ENCODE peak calls at places on chromosomes 1 and 21, in six cellular contexts. C, K, Y, R, A and M are unnamed samples.

GRCh38 chr21:32309906-32310460 is 11.3 kb downstream of the MRAP start:
- DNase-seq in K (no peak), Y (no peak), A (no peak), C (no peak), R (no peak), M (no peak)

GRCh38 chr1:52579415-52579814 is 22.8 kb upstream of the GPX7 start:
- DNase-seq in A (no peak), R (no peak), K (no peak), Y (no peak), C (no peak), M (no peak)

GRCh38 chr1:55575571-55576279 is 360.6 kb upstream of the USP24 start:
- DNase-seq in A (no peak), R (no peak), K (peak; percentile 17), C (no peak), Y (no peak), M (no peak)

GRCh38 chr1:218369688-218370511 is 24.8 kb downstream of the TGFB2 start:
- DNase-seq in C (peak; percentile 24), A (no peak), Y (no peak), K (peak; percentile 77), R (no peak), M (peak; percentile 85)

GRCh38 chr1:171344473-171344820 is 30.5 kb downstream of the FMO4 start:
- DNase-seq in R (no peak), Y (no peak), K (peak; percentile 12), C (no peak), A (no peak), M (no peak)

GRCh38 chr1:68320349-68320748 is 88.0 kb upstream of the WLS start:
- DNase-seq in K (no peak), A (no peak), R (no peak), C (no peak), Y (peak; percentile 3), M (no peak)

GRCh38 chr1:220680085-220680687 is 10.0 kb upstream of the C1orf115 start:
- DNase-seq in R (no peak), K (peak; percentile 53), A (peak; percentile 31), Y (peak; percentile 46), C (peak; percentile 57), M (peak; percentile 13)

GRCh38 chr1:172671591-172671990 is 12.7 kb downstream of the FASLG start:
- DNase-seq in R (no peak), K (peak; percentile 62), Y (no peak), C (no peak), A (no peak), M (peak; percentile 12)

GRCh38 chr1:234719454-234720258 is 109.7 kb upstream of the IRF2BP2 start:
- DNase-seq in C (no peak), R (no peak), K (no peak), A (no peak), Y (peak; percentile 40), M (no peak)

GRCh38 chr1:199861020-199861795 is 166.3 kb upstream of the NR5A2 start:
- DNase-seq in C (no peak), A (no peak), R (no peak), K (peak; percentile 7), Y (no peak), M (no peak)

GRCh38 chr1:85605519-85606413 is 25.2 kb downstream of the CCN1 start:
- DNase-seq in Y (no peak), C (no peak), R (no peak), A (no peak), K (peak; percentile 11), M (no peak)

GRCh38 chr21:36698160-36699025 is 522 bp upstream of the SIM2 start:
- DNase-seq in Y (peak; percentile 52), A (peak; percentile 55), K (no peak), C (no peak), R (peak; percentile 71), M (no peak)

GRCh38 chr1:214983126-214983869 is 99.2 kb upstream of the KCNK2 start:
- DNase-seq in Y (no peak), A (no peak), R (no peak), K (peak; percentile 32), C (no peak), M (no peak)

GRCh38 chr21:43210454-43211084 is 41.8 kb downstream of the CRYAA start:
- DNase-seq in R (peak; percentile 34), Y (no peak), C (no peak), K (no peak), A (no peak), M (no peak)

GRCh38 chr1:28582248-28582615 is 9.8 kb upstream of the RAB42 start:
- DNase-seq in K (peak; percentile 56), C (no peak), Y (no peak), A (no peak), R (no peak), M (no peak)

GRCh38 chr1:29854700-29855276 is 618.5 kb downstream of the PTPRU start:
- DNase-seq in C (no peak), A (no peak), K (no peak), R (peak; percentile 10), Y (no peak), M (no peak)

GRCh38 chr1:116255933-116256649 is 117.0 kb upstream of the ATP1A1 start:
- DNase-seq in R (no peak), K (no peak), A (no peak), C (peak; percentile 12), Y (peak; percentile 74), M (no peak)

GRCh38 chr1:180515857-180516388 is 13.5 kb upstream of the ACBD6 start:
- DNase-seq in A (peak; percentile 73), Y (peak; percentile 82), C (peak; percentile 78), R (peak; percentile 76), K (peak; percentile 85), M (peak; percentile 78)

GRCh38 chr21:32257952-32258785 is 20.7 kb downstream of the MIS18A start:
- DNase-seq in A (peak; percentile 73), K (peak; percentile 93), Y (peak; percentile 93), R (peak; percentile 73), C (peak; percentile 84), M (peak; percentile 72)

GRCh38 chr1:226098870-226099832 is 36.6 kb downstream of the H3-3A start:
- DNase-seq in R (no peak), Y (no peak), K (peak; percentile 40), C (peak; percentile 5), A (no peak), M (no peak)

GRCh38 chr21:44890338-44890931 is 16.9 kb upstream of the PTTG1IP start:
- DNase-seq in A (no peak), R (no peak), K (no peak), Y (peak; percentile 21), C (no peak), M (no peak)

GRCh38 chr1:21278208-21278861 is 11.9 kb downstream of the ECE1 start:
- DNase-seq in R (peak; percentile 79), K (no peak), A (no peak), C (no peak), Y (peak; percentile 81), M (no peak)

GRCh38 chr1:20496241-20496661 is 10.2 kb upstream of the CAMK2N1 start:
- DNase-seq in R (no peak), C (no peak), Y (no peak), K (peak; percentile 72), A (no peak), M (peak; percentile 35)

GRCh38 chr1:218880484-218881060 is 293.1 kb upstream of the LYPLAL1 start:
- DNase-seq in R (no peak), Y (no peak), A (no peak), K (no peak), C (no peak), M (no peak)

GRCh38 chr1:209880051-209880450 is 52.3 kb downstream of the UTP25 start:
- DNase-seq in A (no peak), C (no peak), K (no peak), R (no peak), Y (no peak), M (no peak)